ENCODE peak calls at places on chromosomes 6 and 20, in nine cellular contexts. H is GM23338; P is lower lobe of right lung; N is PC-9; B is CD8-positive, alpha-beta T cell; I is heart left ventricle; L is cardiac muscle cell; J is heart right ventricle; D is breast epithelium. M is an unnamed sample.
A peak's percentile ranks its signal among the peaks of the same experiment; 100 is the strongest.

GRCh38 chr6:136564170-136564569 is 13.9 kb upstream of the MAP7 start:
- DNase-seq in N (no peak), J (no peak), B (no peak), I (no peak), D (no peak), H (no peak), L (no peak), P (no peak), M (no peak)

GRCh38 chr6:151160869-151161268 is 78.9 kb upstream of the AKAP12 start:
- DNase-seq in H (peak; percentile 29), I (no peak), B (no peak), N (peak; percentile 71), J (no peak), P (peak; percentile 66), D (no peak), L (peak; percentile 32), M (no peak)

GRCh38 chr6:127301199-127301700 is 34.6 kb downstream of the RNF146 start:
- DNase-seq in H (no peak), I (no peak), P (no peak), N (no peak), D (no peak), B (no peak), L (no peak), J (no peak), M (no peak)

GRCh38 chr6:107354470-107354869 is 104.9 kb downstream of the PDSS2 start:
- DNase-seq in I (no peak), L (peak; percentile 26), J (no peak), P (no peak), D (no peak), B (no peak), N (no peak), H (no peak), M (no peak)

GRCh38 chr6:119887671-119888070 is 538.1 kb upstream of the MAN1A1 start:
- DNase-seq in I (no peak), J (no peak), H (no peak), D (no peak), B (no peak), L (no peak), N (no peak), P (no peak), M (no peak)

GRCh38 chr6:9467746-9468145 is 947.1 kb downstream of the TFAP2A start:
- DNase-seq in D (no peak), I (no peak), P (no peak), L (no peak), J (no peak), N (no peak), B (no peak), H (no peak), M (no peak)

GRCh38 chr20:856361-856775 is 22.9 kb downstream of the FAM110A start:
- DNase-seq in L (no peak), J (no peak), N (peak; percentile 99), H (no peak), P (peak; percentile 60), D (peak; percentile 87), I (no peak), B (peak; percentile 71), M (no peak)

GRCh38 chr6:158344534-158344933 is 32.3 kb downstream of the TULP4 start:
- DNase-seq in N (no peak), B (no peak), J (no peak), L (no peak), H (no peak), I (no peak), D (no peak), P (no peak), M (no peak)

GRCh38 chr6:14770572-14770971 is 475.3 kb upstream of the JARID2 start:
- DNase-seq in H (no peak), I (no peak), L (peak; percentile 12), J (peak; percentile 21), N (no peak), P (no peak), D (no peak), B (no peak), M (no peak)

GRCh38 chr6:130307752-130308361 is 58.0 kb upstream of the TMEM200A start:
- DNase-seq in P (no peak), B (no peak), H (no peak), D (no peak), I (no peak), N (no peak), J (no peak), L (no peak), M (no peak)

GRCh38 chr6:85135376-85136094 is 314.3 kb upstream of the NT5E start:
- DNase-seq in L (no peak), P (no peak), H (no peak), B (no peak), D (no peak), N (no peak), J (no peak), I (no peak), M (no peak)

GRCh38 chr6:118334634-118335033 is 213.5 kb upstream of the PLN start:
- DNase-seq in I (no peak), J (no peak), D (no peak), P (no peak), H (no peak), L (no peak), N (no peak), B (no peak), M (no peak)

GRCh38 chr6:15483060-15483459 is 179.8 kb downstream of the DTNBP1 start:
- DNase-seq in B (no peak), J (no peak), H (no peak), P (no peak), I (no peak), L (no peak), D (no peak), N (no peak), M (no peak)

GRCh38 chr6:82612475-82612874 is 248.9 kb downstream of the TPBG start:
- DNase-seq in I (no peak), B (no peak), N (no peak), J (no peak), P (no peak), L (no peak), D (no peak), H (no peak), M (no peak)

GRCh38 chr6:168164462-168165061 is 85.5 kb upstream of the FRMD1 start:
- DNase-seq in L (no peak), H (no peak), P (no peak), J (no peak), B (no peak), I (no peak), N (no peak), D (no peak), M (no peak)

GRCh38 chr6:166313255-166314070 is 5.3 kb upstream of the PRR18 start:
- DNase-seq in B (peak; percentile 51), D (no peak), N (no peak), P (no peak), I (no peak), J (no peak), H (peak; percentile 77), L (peak; percentile 73), M (no peak)

GRCh38 chr6:114218831-114219230 is 124.0 kb downstream of the HS3ST5 start:
- DNase-seq in I (no peak), D (no peak), L (no peak), P (no peak), B (no peak), J (no peak), H (no peak), N (no peak), M (no peak)

GRCh38 chr6:26328265-26328844 is 36.6 kb upstream of the BTN3A2 start:
- DNase-seq in B (peak; percentile 52), N (peak; percentile 23), L (no peak), J (no peak), P (no peak), I (no peak), D (no peak), H (no peak), M (no peak)

GRCh38 chr20:14203657-14204056 is 133.8 kb downstream of the FLRT3 start:
- DNase-seq in L (no peak), H (no peak), P (no peak), B (no peak), I (no peak), D (no peak), J (no peak), N (no peak), M (no peak)

GRCh38 chr20:2879148-2879547 is 5.9 kb downstream of the PTPRA start:
- DNase-seq in L (no peak), H (no peak), B (no peak), P (no peak), N (no peak), D (no peak), I (no peak), J (no peak), M (no peak)

GRCh38 chr20:8151371-8151770 is 19.3 kb downstream of the PLCB1 start:
- DNase-seq in N (no peak), D (no peak), I (no peak), H (no peak), L (no peak), J (no peak), P (no peak), B (no peak), M (no peak)
- H3K4me1 ChIP-seq in N (no peaks in the 10 kb centered on the region), D (no peaks in the 10 kb centered on the region), I (peaks cover 49% of the 10 kb centered on the region), H (peaks cover 7% of the 10 kb centered on the region), L (peaks cover 9% of the 10 kb centered on the region), J (peaks cover 17% of the 10 kb centered on the region), P (peaks cover 36% of the 10 kb centered on the region), B (peaks cover 50% of the 10 kb centered on the region), M (peaks cover 20% of the 10 kb centered on the region)

GRCh38 chr20:33337119-33337518 is 54.1 kb downstream of the BPIFB1 start:
- DNase-seq in I (no peak), L (no peak), J (no peak), P (no peak), H (no peak), B (no peak), N (no peak), D (no peak), M (no peak)
- TF ChIP-seq CTCF in I (no peak), L (no peak), J (no peak), P (no peak), H (no peak), B (no peak), N (no peak), D (no peak), M (no peak)

DNA sequence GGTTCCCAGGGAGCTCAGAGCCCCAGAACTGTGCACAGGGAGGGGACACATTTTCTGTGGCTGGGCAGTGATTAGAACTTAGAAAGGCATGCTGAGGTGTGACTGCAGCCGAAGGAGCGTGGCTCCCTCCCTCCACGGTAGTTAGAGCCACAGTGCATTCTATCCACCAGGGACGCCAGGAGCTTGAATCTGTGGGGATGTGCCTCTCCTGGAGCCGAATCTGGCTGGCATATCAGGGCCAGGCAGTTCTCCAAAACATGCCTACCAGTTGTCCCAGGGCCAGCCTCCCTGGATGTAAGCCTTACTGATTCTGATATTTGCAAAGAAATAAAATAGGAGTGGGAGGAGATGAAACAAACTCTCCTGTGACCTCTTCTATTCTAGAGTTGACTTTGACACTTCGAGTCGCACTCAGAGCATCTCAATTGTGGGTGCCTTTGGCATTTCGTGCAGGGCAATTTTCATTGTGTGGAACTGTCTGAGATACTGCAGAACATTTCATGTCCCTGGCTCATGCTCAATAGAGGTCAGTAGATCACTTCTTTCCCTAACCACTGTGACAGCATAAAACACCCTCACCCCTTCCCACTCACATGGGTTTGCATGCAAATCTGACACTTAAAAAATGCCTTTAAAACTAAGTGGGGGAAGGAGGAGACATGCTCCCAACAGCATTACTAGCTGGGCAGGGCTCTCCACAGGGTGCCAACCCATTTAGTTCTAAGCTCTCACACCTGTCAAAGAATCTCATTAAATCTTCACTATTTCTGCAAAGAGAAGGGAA is 379.0 kb downstream of the PREX1 start:
- DNase-seq in I (no peak), J (no peak), D (no peak), H (no peak), P (no peak), L (no peak), B (no peak), N (no peak), M (no peak)
- H3K4me1 ChIP-seq in I (no peaks in the 10 kb centered on the region), J (no peaks in the 10 kb centered on the region), D (no peaks in the 10 kb centered on the region), H (no peaks in the 10 kb centered on the region), P (no peaks in the 10 kb centered on the region), L (no peaks in the 10 kb centered on the region), B (no peaks in the 10 kb centered on the region), N (no peaks in the 10 kb centered on the region), M (no peaks in the 10 kb centered on the region)

GRCh38 chr6:128807577-128807976 is 75.4 kb upstream of the LAMA2 start:
- DNase-seq in P (no peak), J (no peak), B (no peak), I (no peak), H (peak; percentile 61), D (no peak), N (no peak), L (peak; percentile 42), M (no peak)
- TF ChIP-seq CTCF in P (peak; percentile 29), J (peak; percentile 43), B (peak; percentile 23), I (peak; percentile 62), H (peak; percentile 61), D (no peak), N (peak; percentile 71), L (peak; percentile 61), M (no peak)